ENCODE peak calls at places on chromosome 14, in eight cellular contexts. G, P, J, Z, U, T, R and Y are unnamed samples.

GRCh38 chr14:66070542-66071319 is 415.4 kb upstream of the CCDC196 start:
- DNase-seq in J (peak), G (peak), U (peak), T (no peak), P (peak), R (peak), Z (no peak), Y (no peak)

GRCh38 chr14:69696633-69697557 is 70.0 kb upstream of the SRSF5 start:
- DNase-seq in G (no peak), R (peak), P (no peak), U (no peak), T (no peak), Z (no peak), J (no peak), Y (no peak)

GRCh38 chr14:69896972-69897371 is 17.8 kb downstream of the SMOC1 start:
- DNase-seq in U (no peak), J (no peak), T (no peak), R (no peak), Z (no peak), P (no peak), G (no peak), Y (no peak)

GRCh38 chr14:50085570-50086315 is 30.6 kb downstream of the VCPKMT start:
- DNase-seq in G (no peak), R (peak), P (no peak), Z (no peak), J (peak), U (no peak), T (no peak), Y (no peak)

GRCh38 chr14:51959928-51960327 is 29.4 kb upstream of the RTRAF start:
- DNase-seq in R (no peak), U (no peak), Z (no peak), T (no peak), G (no peak), P (no peak), J (no peak), Y (no peak)

GRCh38 chr14:54267172-54267571 is 129.6 kb upstream of the CDKN3 start:
- DNase-seq in G (no peak), U (no peak), J (peak), P (no peak), T (no peak), Z (no peak), R (no peak), Y (no peak)

GRCh38 chr14:101451166-101451565 is 110.1 kb upstream of the DIO3 start:
- DNase-seq in R (no peak), Z (no peak), T (no peak), P (no peak), G (no peak), J (no peak), U (no peak), Y (no peak)

GRCh38 chr14:39218171-39218769 is 15.4 kb upstream of the MIA2 start:
- DNase-seq in G (no peak), T (no peak), R (no peak), J (no peak), Z (no peak), P (no peak), U (no peak), Y (no peak)

GRCh38 chr14:101827286-101827685 is 65.8 kb downstream of the PPP2R5C start:
- DNase-seq in G (no peak), J (no peak), Z (no peak), P (no peak), T (no peak), R (no peak), U (no peak), Y (no peak)

GRCh38 chr14:94362614-94363133 is 25.7 kb downstream of the SERPINA1 start:
- DNase-seq in U (no peak), T (no peak), P (no peak), J (no peak), R (no peak), Z (no peak), G (no peak), Y (no peak)

GRCh38 chr14:67571275-67571990 is 28.6 kb downstream of the PIGH start:
- DNase-seq in R (peak), T (peak), Z (peak), U (peak), G (peak), J (peak), P (peak), Y (peak)

GRCh38 chr14:45587142-45587541 is 334.1 kb upstream of the MIS18BP1 start:
- DNase-seq in Z (no peak), R (no peak), J (no peak), U (peak), P (no peak), G (no peak), T (no peak), Y (no peak)

GRCh38 chr14:26992403-26993115 is 394.7 kb upstream of the NOVA1 start:
- DNase-seq in T (no peak), G (no peak), J (no peak), R (no peak), U (no peak), P (no peak), Z (no peak), Y (no peak)

GRCh38 chr14:100906420-100906819 is 2.9 kb upstream of the RTL1 start:
- DNase-seq in R (no peak), P (no peak), Z (no peak), J (peak), U (peak), T (no peak), G (no peak), Y (no peak)

GRCh38 chr14:102390486-102390885 is 27.7 kb downstream of the TECPR2 start:
- DNase-seq in J (no peak), U (no peak), G (no peak), Z (no peak), P (no peak), R (no peak), T (no peak), Y (no peak)

GRCh38 chr14:99684356-99684952 is 356 bp downstream of the CYP46A1 start:
- DNase-seq in T (no peak), U (no peak), R (no peak), G (no peak), J (no peak), P (no peak), Z (no peak), Y (no peak)

GRCh38 chr14:101462726-101463565 is 98.3 kb upstream of the DIO3 start:
- DNase-seq in T (no peak), J (no peak), G (no peak), Z (no peak), R (no peak), P (no peak), U (no peak), Y (peak)

GRCh38 chr14:103871596-103872480 is 24.5 kb upstream of the PPP1R13B start:
- DNase-seq in G (no peak), Z (peak), P (no peak), R (peak), U (no peak), J (peak), T (no peak), Y (no peak)

GRCh38 chr14:101065696-101066694 is 162.5 kb upstream of the RTL1 start:
- DNase-seq in U (no peak), P (no peak), G (no peak), J (no peak), T (no peak), Z (no peak), R (no peak), Y (no peak)

GRCh38 chr14:56297449-56297848 is 179.2 kb downstream of the PELI2 start:
- DNase-seq in T (no peak), J (no peak), R (no peak), P (no peak), G (no peak), U (no peak), Z (no peak), Y (no peak)

GRCh38 chr14:59964251-59965007 is 44.5 kb downstream of the LRRC9 start:
- DNase-seq in P (no peak), T (no peak), Z (no peak), J (no peak), U (no peak), R (no peak), G (no peak), Y (no peak)

GRCh38 chr14:22549304-22549962 is 39.6 kb downstream of the DAD1 start:
- DNase-seq in U (no peak), Z (no peak), R (no peak), P (no peak), G (no peak), T (no peak), J (no peak), Y (no peak)

GRCh38 chr14:88919502-88919901 is 95.1 kb downstream of the TTC8 start:
- DNase-seq in T (no peak), U (no peak), Z (no peak), J (no peak), G (no peak), R (no peak), P (no peak), Y (no peak)

GRCh38 chr14:33369972-33370371 is 431.3 kb downstream of the NPAS3 start:
- DNase-seq in U (no peak), J (peak), P (no peak), Z (no peak), G (no peak), T (no peak), R (no peak), Y (no peak)

GRCh38 chr14:61334197-61334701 is 12.9 kb downstream of the PRKCH start:
- DNase-seq in G (no peak), P (no peak), R (no peak), T (no peak), J (no peak), Z (no peak), U (no peak), Y (no peak)

GRCh38 chr14:37792124-37792523 is 196.7 kb downstream of the TTC6 start:
- DNase-seq in T (no peak), Z (no peak), R (no peak), J (no peak), G (no peak), U (no peak), P (no peak), Y (no peak)

GRCh38 chr14:55699131-55700057 is 119.4 kb downstream of the KTN1 start:
- DNase-seq in U (peak), T (no peak), Z (no peak), P (peak), J (no peak), G (no peak), R (no peak), Y (no peak)

GRCh38 chr14:60288279-60288678 is 39.3 kb downstream of the PPM1A start:
- DNase-seq in G (no peak), U (no peak), R (no peak), J (no peak), P (no peak), Z (no peak), T (no peak), Y (no peak)

GRCh38 chr14:103142031-103142430 is 18.8 kb downstream of the TNFAIP2 start:
- DNase-seq in J (no peak), P (no peak), G (no peak), Z (no peak), T (no peak), U (peak), R (no peak), Y (no peak)

GRCh38 chr14:64628940-64629403 is 75.3 kb upstream of the PLEKHG3 start:
- DNase-seq in R (no peak), G (peak), U (no peak), T (peak), J (no peak), Z (no peak), P (no peak), Y (peak)

GRCh38 chr14:102952276-102952675 is 29.8 kb downstream of the AMN start:
- DNase-seq in Z (no peak), T (no peak), R (no peak), J (no peak), U (no peak), G (no peak), P (no peak), Y (no peak)

GRCh38 chr14:95054346-95055280 is 102.7 kb downstream of the DICER1 start:
- DNase-seq in U (no peak), J (no peak), P (no peak), R (no peak), Z (no peak), G (no peak), T (no peak), Y (no peak)

GRCh38 chr14:22002860-22003284 is 329.3 kb upstream of the OR4E1 start:
- DNase-seq in G (no peak), J (no peak), U (no peak), Z (no peak), P (peak), R (peak), T (no peak), Y (no peak)

GRCh38 chr14:90093942-90094595 is 32.3 kb downstream of the KCNK13 start:
- DNase-seq in P (no peak), R (peak), T (no peak), G (no peak), J (no peak), U (no peak), Z (no peak), Y (no peak)

GRCh38 chr14:104677506-104678332 is 11.7 kb upstream of the INF2 start:
- DNase-seq in U (peak), P (no peak), T (no peak), R (peak), J (peak), G (peak), Z (peak), Y (peak)

GRCh38 chr14:102206901-102207300 is 67.2 kb downstream of the WDR20 start:
- DNase-seq in G (no peak), P (no peak), J (no peak), U (no peak), R (no peak), Z (no peak), T (no peak), Y (no peak)

GRCh38 chr14:21070083-21070609 is at the start of gene ARHGEF40:
- DNase-seq in Z (no peak), R (peak), T (no peak), J (peak), P (no peak), G (peak), U (peak), Y (no peak)